ENCODE peak calls at places on chromosomes 1 and 21, in four cellular contexts. F is body of pancreas, G is GM23338, R is tibial nerve. V is an unnamed sample.

GRCh38 chr1:245591346-245592082 is 436.7 kb downstream of the KIF26B start:
- DNase-seq in F (no peak), G (no peak), R (no peak), V (peak)

GRCh38 chr1:50846224-50846839 is 113.7 kb downstream of the FAF1 start:
- DNase-seq in F (no peak), G (peak), R (no peak), V (peak)

GRCh38 chr1:222928212-222928611 is 113.4 kb downstream of the DISP1 start:
- DNase-seq in F (peak), G (peak), R (peak), V (peak)

GRCh38 chr21:46149205-46149901 is 6.0 kb downstream of the FTCD start:
- DNase-seq in F (no peak), G (no peak), R (no peak), V (peak)

GRCh38 chr1:100396651-100397050 is 44.3 kb downstream of the CDC14A start:
- DNase-seq in F (no peak), G (no peak), R (no peak), V (no peak)

GRCh38 chr1:201614262-201615015 is 75.5 kb downstream of the NAV1 start:
- DNase-seq in F (peak), G (peak), R (no peak), V (peak)

GRCh38 chr1:50766688-50767087 is 193.4 kb downstream of the FAF1 start:
- DNase-seq in F (no peak), G (no peak), R (no peak), V (no peak)

GRCh38 chr1:43711049-43711448 is 3.7 kb downstream of the ST3GAL3 start:
- DNase-seq in F (no peak), G (no peak), R (no peak), V (no peak)

GRCh38 chr1:15028117-15028516 is 125.4 kb upstream of the TMEM51 start:
- DNase-seq in F (peak), G (no peak), R (no peak), V (no peak)

GRCh38 chr1:101280942-101281654 is 44.3 kb downstream of the S1PR1 start:
- DNase-seq in F (no peak), G (no peak), R (no peak), V (no peak)

GRCh38 chr1:63632110-63632509 is 38.9 kb downstream of the PGM1 start:
- DNase-seq in F (no peak), G (no peak), R (no peak), V (no peak)

GRCh38 chr1:111399792-111400610 is 27.5 kb downstream of the OVGP1 start:
- DNase-seq in F (peak), G (peak), R (peak), V (no peak)

GRCh38 chr1:61107638-61108037 is 25.3 kb downstream of the NFIA start:
- DNase-seq in F (no peak), G (no peak), R (no peak), V (no peak)

GRCh38 chr1:202305168-202305567 is 36.6 kb downstream of the UBE2T start:
- DNase-seq in F (no peak), G (no peak), R (no peak), V (no peak)

GRCh38 chr1:61808968-61809367 is 66.7 kb downstream of the PATJ start:
- DNase-seq in F (no peak), G (no peak), R (no peak), V (no peak)

GRCh38 chr1:45846931-45847330 is 43.5 kb downstream of the MAST2 start:
- DNase-seq in F (no peak), G (peak), R (no peak), V (no peak)

DNA sequence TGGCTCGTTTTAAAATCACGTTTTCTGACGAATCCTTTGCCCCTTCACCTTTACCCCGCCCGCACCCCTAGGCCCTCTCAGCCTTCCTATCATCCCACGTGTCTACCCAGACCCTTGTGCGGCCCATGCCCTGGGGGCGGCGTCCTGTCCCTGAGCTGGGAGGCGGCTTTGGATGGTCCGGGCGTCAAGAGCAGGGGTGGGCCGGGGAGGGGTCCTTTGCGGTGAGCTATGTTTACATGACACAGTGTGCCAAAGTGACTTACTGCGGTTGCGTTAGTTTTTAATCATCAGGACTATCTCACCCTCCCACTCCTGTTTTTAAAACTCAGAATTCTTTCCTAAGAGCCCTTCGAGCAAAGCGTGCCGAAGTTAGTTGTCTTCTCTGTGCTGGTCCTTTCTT is 144.6 kb downstream of the PGBD5 start:
- DNase-seq in F (no peak), G (no peak), R (no peak), V (peak)
- TF ChIP-seq CTCF in F (no peak), G (no peak), R (no peak), V (no peak)

GRCh38 chr1:13830170-13830569 is 130.2 kb downstream of the PRDM2 start:
- DNase-seq in F (no peak), G (no peak), R (no peak), V (no peak)
- H3K27ac ChIP-seq in F (no peak), G (no peak), R (no peak), V (no peak)

GRCh38 chr1:90851711-90852050 is 134.6 kb upstream of the BARHL2 start:
- DNase-seq in F (no peak), G (no peak), R (no peak), V (no peak)
- TF ChIP-seq CTCF in F (no peak), G (no peak), R (no peak), V (no peak)

DNA sequence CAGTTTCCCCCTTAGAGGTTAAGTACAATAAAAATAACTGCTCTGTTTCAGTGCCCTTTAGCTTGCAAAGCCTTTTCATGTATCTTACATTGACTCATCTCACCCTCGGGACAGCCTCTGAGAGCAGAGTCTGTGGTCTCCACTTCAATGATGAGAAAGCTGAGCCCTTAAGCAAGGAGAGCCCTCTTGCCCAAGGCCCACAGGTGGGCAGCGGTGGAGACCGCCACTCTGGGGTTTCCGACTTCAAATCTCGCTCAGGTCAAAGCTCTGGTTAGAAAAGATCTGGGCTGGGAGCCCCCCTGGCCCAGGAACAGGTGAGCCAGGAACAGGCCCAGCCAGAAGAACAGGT is 4.3 kb upstream of the PMVK start:
- DNase-seq in F (no peak), G (no peak), R (no peak), V (no peak)
- H3K27ac ChIP-seq in F (peak), G (no peak), R (no peak), V (no peak)

GRCh38 chr1:91278754-91279153 is 125.9 kb downstream of the HFM1 start:
- DNase-seq in F (no peak), G (peak), R (no peak), V (no peak)
- TF ChIP-seq CTCF in F (no peak), G (peak), R (peak), V (peak)

GRCh38 chr1:211327341-211327921 is 798 bp downstream of the TRAF5 start:
- DNase-seq in F (peak), G (peak), R (no peak), V (no peak)

GRCh38 chr1:211329764-211330201 is 3.1 kb downstream of the TRAF5 start:
- DNase-seq in F (no peak), G (no peak), R (no peak), V (no peak)

GRCh38 chr1:211330282-211330936 is 3.8 kb downstream of the TRAF5 start:
- DNase-seq in F (no peak), G (no peak), R (no peak), V (no peak)

GRCh38 chr1:211328084-211328694 is 1.6 kb downstream of the TRAF5 start:
- DNase-seq in F (no peak), G (no peak), R (no peak), V (no peak)

DNA sequence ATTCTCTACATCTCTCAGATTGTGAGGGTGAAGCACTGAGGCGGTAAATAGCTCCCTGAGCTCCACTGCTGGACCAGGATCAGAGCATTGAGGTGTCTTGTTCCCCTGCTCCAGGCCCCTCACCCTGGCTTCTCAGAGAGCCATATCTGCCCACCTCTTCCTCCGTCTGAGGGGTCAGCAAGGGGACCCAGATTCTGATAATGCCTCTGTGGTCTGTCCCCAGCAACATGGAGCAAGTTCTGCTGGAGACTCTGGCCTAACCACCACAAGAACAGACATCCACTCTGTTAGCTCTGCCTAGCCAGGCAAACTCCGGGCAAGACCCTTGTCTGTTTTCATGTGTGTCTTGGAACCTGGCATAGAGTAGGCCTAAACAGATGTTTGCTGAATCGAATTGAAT is 2.2 kb downstream of the TRAF5 start:
- DNase-seq in F (no peak), G (no peak), R (no peak), V (no peak)
- H3K27ac ChIP-seq in F (peak), G (no peak), R (no peak), V (no peak)

V was measured in upper lobe of right lung.